ENCODE peak calls at places on chromosomes 7 and 10, in four cellular contexts. One of them, this sample, is unnamed.

GRCh38 chr7:64599341-64599740 is 36.5 kb upstream of the ZNF680 start:
- DNase-seq in spleen: no peak
- DNase-seq in Peyer's patch: no peak
- DNase-seq in A549: no peak
- DNase-seq in this sample: no peak

GRCh38 chr10:62903828-62904227 is 87.7 kb upstream of the EGR2 start:
- DNase-seq in spleen: no peak
- DNase-seq in Peyer's patch: no peak
- DNase-seq in A549: no peak
- DNase-seq in this sample: no peak

GRCh38 chr7:50822110-50822509 is 39.4 kb upstream of the GRB10 start:
- DNase-seq in spleen: no peak
- DNase-seq in Peyer's patch: no peak
- DNase-seq in A549: peak; percentile 41
- DNase-seq in this sample: no peak

GRCh38 chr7:158082761-158083160 is 504.9 kb downstream of the PTPRN2 start:
- DNase-seq in spleen: peak; percentile 56
- DNase-seq in Peyer's patch: no peak
- DNase-seq in A549: no peak
- DNase-seq in this sample: no peak

GRCh38 chr10:50604049-50604640 is 19.6 kb downstream of the SGMS1 start:
- DNase-seq in spleen: no peak
- DNase-seq in Peyer's patch: no peak
- DNase-seq in A549: no peak
- DNase-seq in this sample: no peak

GRCh38 chr10:31952066-31952465 is 23.4 kb upstream of the ARHGAP12 start:
- DNase-seq in spleen: no peak
- DNase-seq in Peyer's patch: no peak
- DNase-seq in A549: no peak
- DNase-seq in this sample: no peak

GRCh38 chr7:79217976-79218626 is 235.4 kb downstream of the MAGI2 start:
- DNase-seq in spleen: no peak
- DNase-seq in Peyer's patch: no peak
- DNase-seq in A549: no peak
- DNase-seq in this sample: no peak

GRCh38 chr10:86799188-86799845 is 42.9 kb downstream of the BMPR1A start:
- DNase-seq in spleen: no peak
- DNase-seq in Peyer's patch: no peak
- DNase-seq in A549: no peak
- DNase-seq in this sample: no peak

GRCh38 chr7:20545016-20545415 is 70.5 kb upstream of the ABCB5 start:
- DNase-seq in spleen: no peak
- DNase-seq in Peyer's patch: no peak
- DNase-seq in A549: no peak
- DNase-seq in this sample: no peak

GRCh38 chr10:132359305-132360040 is 27.5 kb downstream of the LRRC27 start:
- DNase-seq in spleen: peak; percentile 80
- DNase-seq in Peyer's patch: peak; percentile 40
- DNase-seq in A549: peak; percentile 21
- DNase-seq in this sample: no peak

GRCh38 chr7:25862254-25862992 is 289.6 kb upstream of the NFE2L3 start:
- DNase-seq in spleen: peak; percentile 92
- DNase-seq in Peyer's patch: peak; percentile 96
- DNase-seq in A549: peak; percentile 100
- DNase-seq in this sample: peak; percentile 100

GRCh38 chr10:16799621-16800020 is 17.6 kb downstream of the RSU1 start:
- DNase-seq in spleen: no peak
- DNase-seq in Peyer's patch: no peak
- DNase-seq in A549: no peak
- DNase-seq in this sample: no peak
- TF ChIP-seq CTCF in spleen: no peak
- TF ChIP-seq CTCF in Peyer's patch: no peak
- TF ChIP-seq CTCF in A549: no peak
- TF ChIP-seq CTCF in this sample: no peak

GRCh38 chr7:28177836-28178235 is 2.8 kb downstream of the JAZF1 start:
- DNase-seq in spleen: no peak
- DNase-seq in Peyer's patch: no peak
- DNase-seq in A549: no peak
- DNase-seq in this sample: no peak

GRCh38 chr7:28176645-28177044 is 4.0 kb downstream of the JAZF1 start:
- DNase-seq in spleen: no peak
- DNase-seq in Peyer's patch: no peak
- DNase-seq in A549: no peak
- DNase-seq in this sample: no peak

GRCh38 chr7:28179081-28180030 is 1.2 kb downstream of the JAZF1 start:
- DNase-seq in spleen: peak; percentile 97
- DNase-seq in Peyer's patch: peak; percentile 89
- DNase-seq in A549: peak; percentile 53
- DNase-seq in this sample: no peak

GRCh38 chr7:28180031-28180363 is 598 bp downstream of the JAZF1 start:
- DNase-seq in spleen: no peak
- DNase-seq in Peyer's patch: no peak
- DNase-seq in A549: no peak
- DNase-seq in this sample: no peak

DNA sequence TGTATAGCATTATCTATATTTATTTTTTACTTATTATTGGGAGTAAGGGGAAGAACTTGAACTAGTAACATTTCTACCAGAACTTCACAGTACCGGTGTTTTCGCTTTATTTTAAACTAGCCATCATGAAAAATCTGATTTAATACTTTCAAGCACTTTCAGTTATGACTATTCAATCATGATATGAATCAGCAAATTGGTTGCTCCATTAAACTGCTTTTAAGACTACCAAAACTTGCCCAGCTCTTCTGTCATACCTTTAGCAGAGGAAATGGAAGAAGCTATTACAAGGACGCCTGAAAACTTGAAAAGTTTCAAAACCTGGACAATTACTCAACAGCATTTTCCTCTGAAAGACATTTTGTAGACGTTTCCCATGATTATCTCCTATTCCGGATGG is 2.1 kb downstream of the JAZF1 start:
- DNase-seq in spleen: no peak
- DNase-seq in Peyer's patch: no peak
- DNase-seq in A549: no peak
- DNase-seq in this sample: no peak
- H3K4me3 ChIP-seq in spleen: peak overlapping the region; percentile 86
- H3K4me3 ChIP-seq in Peyer's patch: peak overlapping the region; percentile 84
- H3K4me3 ChIP-seq in A549: peak overlapping the region; percentile 85
- H3K4me3 ChIP-seq in this sample: peak overlapping the region; percentile 84

GRCh38 chr7:42082144-42082543 is 154.9 kb downstream of the GLI3 start:
- DNase-seq in spleen: no peak
- DNase-seq in Peyer's patch: no peak
- DNase-seq in A549: no peak
- DNase-seq in this sample: peak; percentile 17
- TF ChIP-seq CTCF in spleen: no peak
- TF ChIP-seq CTCF in Peyer's patch: no peak
- TF ChIP-seq CTCF in A549: no peak
- TF ChIP-seq CTCF in this sample: no peak

GRCh38 chr7:116429986-116430619 is 69.4 kb upstream of the CAV2 start:
- DNase-seq in spleen: no peak
- DNase-seq in Peyer's patch: no peak
- DNase-seq in A549: no peak
- DNase-seq in this sample: no peak

GRCh38 chr7:116426428-116427156 is 72.9 kb upstream of the CAV2 start:
- DNase-seq in spleen: no peak
- DNase-seq in Peyer's patch: peak; percentile 61
- DNase-seq in A549: peak; percentile 92
- DNase-seq in this sample: peak; percentile 77

GRCh38 chr7:116423499-116423898 is 76.0 kb upstream of the CAV2 start:
- DNase-seq in spleen: no peak
- DNase-seq in Peyer's patch: no peak
- DNase-seq in A549: no peak
- DNase-seq in this sample: no peak

GRCh38 chr7:116422651-116423050 is 76.9 kb upstream of the CAV2 start:
- DNase-seq in spleen: no peak
- DNase-seq in Peyer's patch: no peak
- DNase-seq in A549: no peak
- DNase-seq in this sample: no peak

GRCh38 chr7:116425647-116426209 is 73.8 kb upstream of the CAV2 start:
- DNase-seq in spleen: no peak
- DNase-seq in Peyer's patch: no peak
- DNase-seq in A549: no peak
- DNase-seq in this sample: no peak
- H3K4me3 ChIP-seq in spleen: no peak overlapping the region
- H3K4me3 ChIP-seq in Peyer's patch: no peak overlapping the region
- H3K4me3 ChIP-seq in A549: no peak overlapping the region
- H3K4me3 ChIP-seq in this sample: no peak overlapping the region

DNA sequence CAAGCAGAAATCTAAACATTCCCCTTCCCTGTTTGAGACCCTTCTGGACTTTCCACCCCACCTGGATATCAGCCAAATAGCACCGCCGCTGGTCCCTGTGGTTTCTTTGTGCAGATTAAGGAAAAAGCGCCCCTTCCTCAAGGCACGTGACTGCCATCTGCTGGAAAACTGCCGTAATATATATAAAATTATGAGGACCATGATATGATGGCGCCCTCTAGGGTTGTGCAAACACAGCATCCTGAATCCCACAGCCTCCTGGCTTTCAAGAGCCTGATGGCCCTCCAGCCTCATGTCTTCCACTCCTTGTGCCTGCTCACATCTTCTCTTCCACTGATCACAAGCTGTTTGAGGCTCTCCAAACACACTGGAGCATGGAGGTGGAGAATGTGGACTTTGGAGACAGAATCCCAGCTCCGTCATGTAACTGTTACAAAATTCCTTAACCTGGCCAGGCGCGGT is 121.3 kb downstream of the MYL10 start:
- DNase-seq in spleen: no peak
- DNase-seq in Peyer's patch: no peak
- DNase-seq in A549: peak; percentile 84
- DNase-seq in this sample: no peak
- TF ChIP-seq CTCF in spleen: peak; percentile 29
- TF ChIP-seq CTCF in Peyer's patch: peak; percentile 35
- TF ChIP-seq CTCF in A549: peak; percentile 99
- TF ChIP-seq CTCF in this sample: peak; percentile 63

DNA sequence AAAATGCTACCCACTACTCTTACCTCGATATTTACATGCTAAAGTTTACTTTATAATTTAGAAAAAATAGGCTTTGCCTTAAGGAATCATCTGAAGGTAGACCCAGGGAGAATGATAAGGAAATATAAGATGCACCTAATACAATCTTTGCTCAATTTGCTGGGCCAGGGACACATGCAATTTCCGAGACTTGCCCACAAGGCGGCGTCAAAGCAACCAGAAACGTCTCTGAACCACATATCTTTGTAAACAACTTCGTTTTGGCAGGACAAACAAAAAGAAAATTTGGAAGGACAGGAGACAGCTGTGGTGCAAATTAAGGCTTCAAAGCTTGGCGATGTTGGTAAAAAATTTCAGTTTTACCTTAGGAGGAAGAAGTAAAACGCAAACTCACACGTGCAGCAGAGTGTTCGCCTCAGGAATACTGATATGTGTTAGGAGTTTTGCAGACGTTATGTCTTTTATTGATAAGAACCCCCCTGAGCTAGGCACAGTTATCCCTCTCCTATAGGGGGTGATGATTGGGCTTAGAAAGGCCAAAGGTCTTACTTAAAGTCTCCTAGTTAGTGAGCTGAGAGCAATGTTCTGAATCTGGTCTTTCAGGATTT is 134.3 kb downstream of the PRKCQ start:
- DNase-seq in spleen: peak; percentile 79
- DNase-seq in Peyer's patch: peak; percentile 82
- DNase-seq in A549: peak; percentile 60
- DNase-seq in this sample: peak; percentile 10
- H3K4me3 ChIP-seq in spleen: no peak overlapping the region
- H3K4me3 ChIP-seq in Peyer's patch: no peak overlapping the region
- H3K4me3 ChIP-seq in A549: no peak overlapping the region
- H3K4me3 ChIP-seq in this sample: no peak overlapping the region

This sample was measured in AG09309.